ENCODE peak calls at places on chromosomes 16 and 17, in seven cellular contexts. L is B cell, U is cardiac fibroblast, P is fibroblast of pulmonary artery, E is foreskin fibroblast, B is Calu3, Y is cardiac muscle cell. T is an unnamed sample.
A peak's percentile ranks its signal among the peaks of the same experiment; 100 is the strongest.

GRCh38 chr16:3655791-3656490 is 1.4 kb downstream of the DNASE1 start:
- DNase-seq in L (no peak), U (no peak), P (no peak), E (no peak), B (no peak), Y (no peak), T (no peak)

GRCh38 chr17:72812823-72813222 is 279.7 kb downstream of the SLC39A11 start:
- DNase-seq in L (no peak), U (peak; percentile 75), P (peak; percentile 13), E (peak; percentile 28), B (no peak), Y (no peak), T (no peak)

GRCh38 chr17:59786536-59787319 is 79.3 kb downstream of the VMP1 start:
- DNase-seq in L (peak; percentile 55), U (peak; percentile 100), P (peak; percentile 100), E (peak; percentile 98), B (peak; percentile 73), Y (peak; percentile 72), T (peak; percentile 66)

GRCh38 chr16:69890114-69890890 is 60.8 kb upstream of the CLEC18A start:
- DNase-seq in L (no peak), U (peak; percentile 37), P (peak; percentile 47), E (peak; percentile 64), B (no peak), Y (peak; percentile 65), T (no peak)

GRCh38 chr16:8492690-8493089 is 97.6 kb downstream of the TMEM114 start:
- DNase-seq in L (no peak), U (no peak), P (no peak), E (no peak), B (no peak), Y (no peak), T (no peak)

GRCh38 chr16:4624827-4625616 is 396 bp downstream of the MGRN1 start:
- DNase-seq in L (peak; percentile 88), U (peak; percentile 65), P (peak; percentile 74), E (no peak), B (peak; percentile 49), Y (peak; percentile 61), T (peak; percentile 90)

GRCh38 chr17:10737168-10737622 is 7.4 kb upstream of the TMEM220 start:
- DNase-seq in L (no peak), U (peak; percentile 70), P (peak; percentile 66), E (peak; percentile 45), B (peak; percentile 72), Y (peak; percentile 72), T (peak; percentile 38)

GRCh38 chr16:84144301-84144858 is 597 bp downstream of the HSDL1 start:
- DNase-seq in L (peak; percentile 60), U (peak; percentile 18), P (peak; percentile 13), E (no peak), B (peak; percentile 51), Y (peak; percentile 44), T (peak; percentile 56)

GRCh38 chr17:59783221-59784016 is 76.0 kb downstream of the VMP1 start:
- DNase-seq in L (no peak), U (peak; percentile 82), P (peak; percentile 74), E (no peak), B (no peak), Y (no peak), T (no peak)

GRCh38 chr17:43380307-43380706 is 18.5 kb upstream of the ARL4D start:
- DNase-seq in L (no peak), U (no peak), P (no peak), E (no peak), B (no peak), Y (no peak), T (no peak)

GRCh38 chr17:55273579-55274370 is 9.0 kb downstream of the HLF start:
- DNase-seq in L (no peak), U (no peak), P (no peak), E (peak; percentile 63), B (no peak), Y (no peak), T (no peak)

GRCh38 chr16:67336646-67337045 is 10.0 kb downstream of the LRRC36 start:
- DNase-seq in L (no peak), U (peak; percentile 9), P (no peak), E (no peak), B (no peak), Y (no peak), T (no peak)

GRCh38 chr16:15874745-15875314 is 13.6 kb downstream of the CEP20 start:
- DNase-seq in L (no peak), U (peak; percentile 83), P (peak; percentile 84), E (peak; percentile 67), B (peak; percentile 68), Y (peak; percentile 68), T (no peak)

GRCh38 chr16:86660623-86661022 is 82.3 kb downstream of the FOXL1 start:
- DNase-seq in L (no peak), U (no peak), P (no peak), E (no peak), B (no peak), Y (no peak), T (no peak)

GRCh38 chr16:9845661-9846361 is 336.4 kb downstream of the GRIN2A start:
- DNase-seq in L (no peak), U (peak; percentile 85), P (peak; percentile 22), E (peak; percentile 72), B (peak; percentile 72), Y (no peak), T (no peak)

GRCh38 chr17:14409292-14409691 is 108.4 kb downstream of the HS3ST3B1 start:
- DNase-seq in L (no peak), U (no peak), P (no peak), E (no peak), B (no peak), Y (no peak), T (no peak)

GRCh38 chr16:9275386-9275785 is 183.9 kb downstream of the HAPSTR1 start:
- DNase-seq in L (no peak), U (no peak), P (no peak), E (no peak), B (no peak), Y (no peak), T (no peak)

GRCh38 chr17:64004903-64005733 is 7.0 kb downstream of the PRR29 start:
- DNase-seq in L (peak; percentile 8), U (no peak), P (no peak), E (no peak), B (no peak), Y (no peak), T (no peak)

GRCh38 chr17:949623-950338 is 29.8 kb downstream of the NXN start:
- DNase-seq in L (no peak), U (no peak), P (no peak), E (no peak), B (no peak), Y (no peak), T (no peak)

GRCh38 chr17:50473901-50474300 is 4.8 kb upstream of the RSAD1 start:
- DNase-seq in L (no peak), U (no peak), P (no peak), E (no peak), B (no peak), Y (no peak), T (no peak)

GRCh38 chr17:36869856-36870617 is 67.2 kb upstream of the LHX1 start:
- DNase-seq in L (no peak), U (peak; percentile 64), P (peak; percentile 58), E (no peak), B (peak; percentile 50), Y (no peak), T (no peak)

DNA sequence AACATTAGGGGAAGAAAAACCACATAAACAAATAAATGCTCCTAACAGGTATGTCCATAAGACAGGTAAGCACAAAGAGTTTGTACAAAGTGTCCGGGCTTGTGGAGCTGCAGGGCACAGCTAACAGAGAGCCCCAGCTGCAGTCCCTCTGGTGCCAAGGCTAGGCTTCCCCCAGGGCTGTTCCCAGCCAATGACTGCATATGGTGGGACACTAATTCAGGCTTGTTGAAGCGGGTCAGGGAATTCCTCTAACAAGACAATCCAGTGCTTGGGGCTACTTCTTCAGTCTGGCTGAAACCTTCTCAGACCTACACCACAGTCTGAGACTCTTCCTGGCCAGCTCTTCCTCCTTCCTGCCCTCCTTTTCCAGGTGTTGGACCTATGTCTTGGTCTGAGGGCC is 51.7 kb upstream of the ALDH3A1 start:
- DNase-seq in L (no peak), U (no peak), P (no peak), E (no peak), B (no peak), Y (no peak), T (no peak)
- TF ChIP-seq CTCF in L (no peak), U (no peak), P (no peak), E (no peak), B (no peak), Y (no peak), T (no peak)

GRCh38 chr17:20968913-20969616 is 73.7 kb downstream of the USP22 start:
- DNase-seq in L (no peak), U (no peak), P (no peak), E (no peak), B (no peak), Y (no peak), T (no peak)
- TF ChIP-seq CTCF in L (no peak), U (no peak), P (no peak), E (no peak), B (no peak), Y (no peak), T (no peak)

GRCh38 chr16:89637379-89637778 is 20.1 kb downstream of the CHMP1A start:
- DNase-seq in L (no peak), U (no peak), P (no peak), E (no peak), B (peak; percentile 39), Y (no peak), T (no peak)
- TF ChIP-seq CTCF in L (no peak), U (no peak), P (no peak), E (no peak), B (peak; percentile 35), Y (no peak), T (no peak)

GRCh38 chr17:8155341-8156173 is 3.4 kb upstream of the PER1 start:
- DNase-seq in L (no peak), U (peak; percentile 38), P (no peak), E (no peak), B (no peak), Y (peak; percentile 45), T (no peak)

GRCh38 chr17:8154608-8155152 is 2.5 kb upstream of the PER1 start:
- DNase-seq in L (no peak), U (peak; percentile 34), P (peak; percentile 50), E (no peak), B (no peak), Y (no peak), T (no peak)

GRCh38 chr17:8153957-8154607 is 1.9 kb upstream of the PER1 start:
- DNase-seq in L (peak; percentile 76), U (peak; percentile 100), P (peak; percentile 100), E (peak; percentile 99), B (peak; percentile 95), Y (peak; percentile 92), T (peak; percentile 72)

GRCh38 chr17:8158267-8159031 is 4.3 kb downstream of the VAMP2 start:
- DNase-seq in L (peak; percentile 87), U (peak; percentile 95), P (peak; percentile 94), E (peak; percentile 82), B (peak; percentile 90), Y (peak; percentile 90), T (peak; percentile 84)

DNA sequence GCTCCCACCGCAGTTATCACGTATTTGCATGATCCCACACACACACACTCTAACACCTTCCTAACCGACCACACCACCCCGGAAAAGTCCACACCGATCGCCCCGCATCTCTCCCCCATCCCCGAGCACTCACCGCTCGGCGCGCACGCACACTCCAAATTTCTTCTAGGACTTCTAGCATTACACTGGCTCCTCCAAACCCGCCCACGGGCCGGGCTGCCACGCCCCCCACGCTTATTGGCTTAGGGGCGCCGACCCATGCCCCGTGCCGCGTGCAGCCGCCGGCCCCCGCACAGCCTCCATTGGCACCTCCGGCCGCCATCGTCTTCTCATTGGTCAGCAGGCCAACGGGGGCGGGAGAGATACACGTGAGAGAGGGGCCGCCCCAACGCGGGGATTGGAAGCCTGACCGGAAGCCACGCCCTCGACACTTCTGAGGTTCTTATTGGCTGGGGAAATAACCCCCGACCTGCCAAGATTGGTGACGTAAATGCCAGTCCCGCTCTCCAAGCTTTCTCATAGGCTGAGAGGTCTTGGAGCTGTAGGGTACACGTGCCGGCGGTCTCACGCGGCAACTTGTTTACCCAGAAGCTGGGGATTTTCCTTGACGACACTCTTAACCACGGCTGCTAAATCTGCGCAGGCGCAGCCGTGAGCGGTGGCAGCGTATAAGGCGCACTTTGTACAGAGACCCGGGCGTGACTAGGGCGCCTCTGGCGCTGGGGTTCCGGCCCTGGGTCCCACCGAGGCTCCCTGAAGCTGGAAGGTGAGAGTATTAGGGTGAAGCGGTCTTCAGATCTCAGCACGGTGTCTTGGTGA is 4.2 kb upstream of the PER1 start:
- DNase-seq in L (peak; percentile 96), U (peak; percentile 100), P (peak; percentile 100), E (peak; percentile 100), B (peak; percentile 98), Y (peak; percentile 100), T (peak; percentile 98)
- TF ChIP-seq CTCF in L (no peak), U (no peak), P (no peak), E (no peak), B (no peak), Y (no peak), T (no peak)

T was measured in GM13977.